ENCODE peak calls at places on chromosomes 3 and 15, in ten cellular contexts. One of them, this sample, is unnamed.

GRCh38 chr3:184222521-184222920 is 6.9 kb upstream of the VWA5B2 start:
- DNase-seq in fibroblast of pulmonary artery: no peak
- DNase-seq in AG09319: no peak
- DNase-seq in M059J: no peak
- DNase-seq in GF-D8: no peak
- DNase-seq in hypothalamus: no peak
- DNase-seq in lower leg skin: no peak
- DNase-seq in uterus: no peak
- DNase-seq in anterior cingulate cortex: no peak
- DNase-seq in AG04449: no peak
- DNase-seq in this sample: no peak

GRCh38 chr3:147654827-147655226 is 245.7 kb downstream of the ZIC1 start:
- DNase-seq in fibroblast of pulmonary artery: peak; percentile 11
- DNase-seq in AG09319: no peak
- DNase-seq in M059J: peak; percentile 15
- DNase-seq in GF-D8: no peak
- DNase-seq in hypothalamus: no peak
- DNase-seq in lower leg skin: no peak
- DNase-seq in uterus: no peak
- DNase-seq in anterior cingulate cortex: no peak
- DNase-seq in AG04449: no peak
- DNase-seq in this sample: peak; percentile 85

GRCh38 chr15:101181349-101181748 is 70.5 kb downstream of the CHSY1 start:
- DNase-seq in fibroblast of pulmonary artery: no peak
- DNase-seq in AG09319: no peak
- DNase-seq in M059J: no peak
- DNase-seq in GF-D8: no peak
- DNase-seq in hypothalamus: no peak
- DNase-seq in lower leg skin: no peak
- DNase-seq in uterus: no peak
- DNase-seq in anterior cingulate cortex: no peak
- DNase-seq in AG04449: no peak
- DNase-seq in this sample: no peak

GRCh38 chr15:100189849-100190248 is 151.9 kb downstream of the ADAMTS17 start:
- DNase-seq in fibroblast of pulmonary artery: no peak
- DNase-seq in AG09319: no peak
- DNase-seq in M059J: peak; percentile 45
- DNase-seq in GF-D8: no peak
- DNase-seq in hypothalamus: no peak
- DNase-seq in lower leg skin: no peak
- DNase-seq in uterus: no peak
- DNase-seq in anterior cingulate cortex: no peak
- DNase-seq in AG04449: no peak
- DNase-seq in this sample: peak; percentile 27

GRCh38 chr15:98518823-98519561 is 129.3 kb upstream of the IGF1R start:
- DNase-seq in fibroblast of pulmonary artery: peak; percentile 82
- DNase-seq in AG09319: peak; percentile 46
- DNase-seq in M059J: peak; percentile 64
- DNase-seq in GF-D8: peak; percentile 22
- DNase-seq in hypothalamus: peak; percentile 13
- DNase-seq in lower leg skin: no peak
- DNase-seq in uterus: peak; percentile 62
- DNase-seq in anterior cingulate cortex: no peak
- DNase-seq in AG04449: no peak
- DNase-seq in this sample: peak; percentile 53

GRCh38 chr3:9153763-9154601 is 95.5 kb downstream of the SRGAP3 start:
- DNase-seq in fibroblast of pulmonary artery: no peak
- DNase-seq in AG09319: peak; percentile 80
- DNase-seq in M059J: no peak
- DNase-seq in GF-D8: no peak
- DNase-seq in hypothalamus: no peak
- DNase-seq in lower leg skin: peak; percentile 81
- DNase-seq in uterus: peak; percentile 91
- DNase-seq in anterior cingulate cortex: no peak
- DNase-seq in AG04449: no peak
- DNase-seq in this sample: peak; percentile 10

GRCh38 chr3:182366746-182367145 is 426.6 kb upstream of the ATP11B start:
- DNase-seq in fibroblast of pulmonary artery: no peak
- DNase-seq in AG09319: no peak
- DNase-seq in M059J: no peak
- DNase-seq in GF-D8: no peak
- DNase-seq in hypothalamus: no peak
- DNase-seq in lower leg skin: no peak
- DNase-seq in uterus: no peak
- DNase-seq in anterior cingulate cortex: no peak
- DNase-seq in AG04449: no peak
- DNase-seq in this sample: no peak

GRCh38 chr15:74958320-74958907 is 1.8 kb upstream of the RPP25 start:
- DNase-seq in fibroblast of pulmonary artery: no peak
- DNase-seq in AG09319: no peak
- DNase-seq in M059J: peak; percentile 64
- DNase-seq in GF-D8: no peak
- DNase-seq in hypothalamus: peak; percentile 13
- DNase-seq in lower leg skin: peak; percentile 55
- DNase-seq in uterus: peak; percentile 24
- DNase-seq in anterior cingulate cortex: no peak
- DNase-seq in AG04449: no peak
- DNase-seq in this sample: no peak

GRCh38 chr15:72859023-72859756 is 75.6 kb upstream of the ADPGK start:
- DNase-seq in fibroblast of pulmonary artery: no peak
- DNase-seq in AG09319: no peak
- DNase-seq in M059J: no peak
- DNase-seq in GF-D8: no peak
- DNase-seq in hypothalamus: peak; percentile 51
- DNase-seq in lower leg skin: no peak
- DNase-seq in uterus: no peak
- DNase-seq in anterior cingulate cortex: peak; percentile 13
- DNase-seq in AG04449: no peak
- DNase-seq in this sample: no peak

GRCh38 chr15:60444289-60444912 is 34.5 kb downstream of the ICE2 start:
- DNase-seq in fibroblast of pulmonary artery: peak; percentile 61
- DNase-seq in AG09319: no peak
- DNase-seq in M059J: peak; percentile 42
- DNase-seq in GF-D8: no peak
- DNase-seq in hypothalamus: no peak
- DNase-seq in lower leg skin: no peak
- DNase-seq in uterus: no peak
- DNase-seq in anterior cingulate cortex: no peak
- DNase-seq in AG04449: no peak
- DNase-seq in this sample: peak; percentile 22

GRCh38 chr3:100389025-100389424 is 11.9 kb downstream of the TOMM70 start:
- DNase-seq in fibroblast of pulmonary artery: no peak
- DNase-seq in AG09319: no peak
- DNase-seq in M059J: no peak
- DNase-seq in GF-D8: no peak
- DNase-seq in hypothalamus: no peak
- DNase-seq in lower leg skin: no peak
- DNase-seq in uterus: no peak
- DNase-seq in anterior cingulate cortex: no peak
- DNase-seq in AG04449: no peak
- DNase-seq in this sample: no peak

GRCh38 chr3:33250712-33251111 is 26.5 kb upstream of the FBXL2 start:
- DNase-seq in fibroblast of pulmonary artery: peak; percentile 8
- DNase-seq in AG09319: no peak
- DNase-seq in M059J: no peak
- DNase-seq in GF-D8: no peak
- DNase-seq in hypothalamus: no peak
- DNase-seq in lower leg skin: no peak
- DNase-seq in uterus: no peak
- DNase-seq in anterior cingulate cortex: no peak
- DNase-seq in AG04449: no peak
- DNase-seq in this sample: peak; percentile 58

GRCh38 chr3:136664771-136665170 is 87.4 kb downstream of the STAG1 start:
- DNase-seq in fibroblast of pulmonary artery: no peak
- DNase-seq in AG09319: no peak
- DNase-seq in M059J: no peak
- DNase-seq in GF-D8: no peak
- DNase-seq in hypothalamus: no peak
- DNase-seq in lower leg skin: no peak
- DNase-seq in uterus: no peak
- DNase-seq in anterior cingulate cortex: no peak
- DNase-seq in AG04449: no peak
- DNase-seq in this sample: no peak

GRCh38 chr3:158711886-158712285 is 20.4 kb downstream of the RARRES1 start:
- DNase-seq in fibroblast of pulmonary artery: peak; percentile 83
- DNase-seq in AG09319: peak; percentile 73
- DNase-seq in M059J: peak; percentile 85
- DNase-seq in GF-D8: no peak
- DNase-seq in hypothalamus: no peak
- DNase-seq in lower leg skin: no peak
- DNase-seq in uterus: no peak
- DNase-seq in anterior cingulate cortex: no peak
- DNase-seq in AG04449: no peak
- DNase-seq in this sample: peak; percentile 95

GRCh38 chr3:168165390-168166269 is 69.9 kb upstream of the GOLIM4 start:
- DNase-seq in fibroblast of pulmonary artery: peak; percentile 88
- DNase-seq in AG09319: peak; percentile 47
- DNase-seq in M059J: peak; percentile 81
- DNase-seq in GF-D8: peak; percentile 37
- DNase-seq in hypothalamus: peak; percentile 4
- DNase-seq in lower leg skin: peak; percentile 66
- DNase-seq in uterus: peak; percentile 68
- DNase-seq in anterior cingulate cortex: no peak
- DNase-seq in AG04449: peak; percentile 23
- DNase-seq in this sample: peak; percentile 45

GRCh38 chr3:60893946-60894345 is 357.3 kb downstream of the FHIT start:
- DNase-seq in fibroblast of pulmonary artery: no peak
- DNase-seq in AG09319: no peak
- DNase-seq in M059J: no peak
- DNase-seq in GF-D8: no peak
- DNase-seq in hypothalamus: no peak
- DNase-seq in lower leg skin: no peak
- DNase-seq in uterus: no peak
- DNase-seq in anterior cingulate cortex: no peak
- DNase-seq in AG04449: no peak
- DNase-seq in this sample: no peak

GRCh38 chr3:123700791-123701712 is 116.2 kb upstream of the HACD2 start:
- DNase-seq in fibroblast of pulmonary artery: no peak
- DNase-seq in AG09319: no peak
- DNase-seq in M059J: no peak
- DNase-seq in GF-D8: no peak
- DNase-seq in hypothalamus: no peak
- DNase-seq in lower leg skin: no peak
- DNase-seq in uterus: peak; percentile 93
- DNase-seq in anterior cingulate cortex: no peak
- DNase-seq in AG04449: no peak
- DNase-seq in this sample: no peak

GRCh38 chr3:112894258-112894657 is 47.6 kb upstream of the CD200R1L start:
- DNase-seq in fibroblast of pulmonary artery: peak; percentile 7
- DNase-seq in AG09319: no peak
- DNase-seq in M059J: peak; percentile 92
- DNase-seq in GF-D8: no peak
- DNase-seq in hypothalamus: no peak
- DNase-seq in lower leg skin: no peak
- DNase-seq in uterus: no peak
- DNase-seq in anterior cingulate cortex: no peak
- DNase-seq in AG04449: no peak
- DNase-seq in this sample: peak; percentile 74

GRCh38 chr3:62154457-62155148 is 218.7 kb downstream of the FEZF2 start:
- DNase-seq in fibroblast of pulmonary artery: no peak
- DNase-seq in AG09319: no peak
- DNase-seq in M059J: no peak
- DNase-seq in GF-D8: no peak
- DNase-seq in hypothalamus: no peak
- DNase-seq in lower leg skin: no peak
- DNase-seq in uterus: no peak
- DNase-seq in anterior cingulate cortex: no peak
- DNase-seq in AG04449: no peak
- DNase-seq in this sample: no peak

GRCh38 chr3:181700168-181701087 is 11.3 kb upstream of the SOX2 start:
- DNase-seq in fibroblast of pulmonary artery: peak; percentile 85
- DNase-seq in AG09319: no peak
- DNase-seq in M059J: peak; percentile 76
- DNase-seq in GF-D8: peak; percentile 32
- DNase-seq in hypothalamus: peak; percentile 59
- DNase-seq in lower leg skin: no peak
- DNase-seq in uterus: peak; percentile 63
- DNase-seq in anterior cingulate cortex: peak; percentile 19
- DNase-seq in AG04449: no peak
- DNase-seq in this sample: no peak

GRCh38 chr3:66121288-66121687 is 82.6 kb upstream of the MAGI1 start:
- DNase-seq in fibroblast of pulmonary artery: peak; percentile 10
- DNase-seq in AG09319: no peak
- DNase-seq in M059J: peak; percentile 47
- DNase-seq in GF-D8: no peak
- DNase-seq in hypothalamus: no peak
- DNase-seq in lower leg skin: no peak
- DNase-seq in uterus: no peak
- DNase-seq in anterior cingulate cortex: no peak
- DNase-seq in AG04449: no peak
- DNase-seq in this sample: peak; percentile 74